ENCODE peak calls at places on chromosomes 16 and 17, in nine cellular contexts. I is caudate nucleus; B is SK-N-MC; Y is NCI-H2107; H is adrenal gland; X is endothelial cell; N is fibroblast of the aortic adventitia; S is activated gamma-delta T cell treated with anti-CD3 and anti-CD28 coated beads, Interleukin-2, amount 50 U/mL, for 16 hours; J is activated CD4-positive, alpha-beta T cell treated with anti-CD3 and anti-CD28 coated beads, Interleukin-2, amount 10 ng/mL, durations not matched to agents 7 days and 5 days. A is an unnamed sample.

GRCh38 chr16:50528820-50529219 is 19.4 kb upstream of the NKD1 start:
- DNase-seq in Y (no peak), S (no peak), N (no peak), B (no peak), I (no peak), J (no peak), H (no peak), X (no peak), A (no peak)

GRCh38 chr16:11242658-11243057 is 13.3 kb downstream of the SOCS1 start:
- DNase-seq in S (no peak), Y (no peak), J (no peak), H (no peak), B (no peak), N (no peak), X (no peak), I (no peak), A (no peak)

GRCh38 chr17:31415004-31415454 is 23.6 kb downstream of the RAB11FIP4 start:
- DNase-seq in I (no peak), J (no peak), B (no peak), Y (no peak), N (no peak), H (no peak), X (no peak), S (no peak), A (no peak)

GRCh38 chr17:8606415-8606814 is 24.1 kb downstream of the MYH10 start:
- DNase-seq in X (no peak), Y (no peak), J (no peak), N (no peak), H (no peak), S (no peak), B (no peak), I (no peak), A (no peak)

GRCh38 chr16:89357055-89357454 is 133.3 kb downstream of the ANKRD11 start:
- DNase-seq in S (peak; percentile 48), B (no peak), I (no peak), J (peak; percentile 31), Y (no peak), N (no peak), H (no peak), X (no peak), A (no peak)

GRCh38 chr16:57648125-57648524 is 19.7 kb downstream of the ADGRG1 start:
- DNase-seq in J (no peak), B (no peak), I (no peak), N (no peak), S (no peak), H (no peak), X (no peak), Y (no peak), A (no peak)

GRCh38 chr16:86243123-86243473 is 267.2 kb upstream of the FOXF1 start:
- DNase-seq in J (no peak), B (no peak), X (no peak), I (no peak), N (no peak), H (no peak), Y (no peak), S (no peak), A (no peak)

GRCh38 chr16:50093607-50094570 is 28.1 kb downstream of the HEATR3 start:
- DNase-seq in I (no peak), B (no peak), J (no peak), Y (no peak), S (no peak), H (peak; percentile 85), X (no peak), N (no peak), A (peak; percentile 54)

GRCh38 chr16:56800355-56800754 is 64.7 kb upstream of the SLC12A3 start:
- DNase-seq in N (no peak), Y (no peak), J (no peak), H (no peak), I (no peak), B (no peak), X (no peak), S (no peak), A (no peak)

GRCh38 chr17:72931163-72931562 is 161.3 kb downstream of the SLC39A11 start:
- DNase-seq in H (no peak), I (no peak), S (no peak), B (no peak), J (peak; percentile 42), X (no peak), Y (no peak), N (no peak), A (peak; percentile 25)

GRCh38 chr17:48153711-48154642 is 46.4 kb downstream of the SNX11 start:
- DNase-seq in B (no peak), I (no peak), J (no peak), N (peak; percentile 67), H (peak; percentile 36), S (no peak), Y (peak; percentile 26), X (peak; percentile 42), A (peak; percentile 69)

GRCh38 chr16:58499615-58500328 is at the start of gene NDRG4:
- DNase-seq in H (peak; percentile 86), X (peak; percentile 52), S (no peak), I (peak; percentile 85), Y (peak; percentile 65), J (peak; percentile 43), B (no peak), N (peak; percentile 74), A (peak; percentile 35)